ENCODE peak calls at places on chromosomes 7 and 10, in eight cellular contexts. One of them, this sample, is unnamed.

GRCh38 chr7:109126404-109127050 is 556.9 kb downstream of the DNAJB9 start:
- DNase-seq in NCI-H2029: no peak
- DNase-seq in germinal center: no peak
- DNase-seq in OCI-LY7: no peak
- DNase-seq in NCI-H226: no peak
- DNase-seq in HEK293T: no peak
- DNase-seq in T-helper 2 cell: no peak
- DNase-seq in activated T-cell treated with anti-CD3 and anti-CD28 coated beads, Interleukin-2, amount 50 U/mL, for 72 hours: no peak
- DNase-seq in this sample: no peak

GRCh38 chr10:97608991-97609561 is 19.6 kb downstream of the C10orf62 start:
- DNase-seq in NCI-H2029: no peak
- DNase-seq in germinal center: no peak
- DNase-seq in OCI-LY7: no peak
- DNase-seq in NCI-H226: no peak
- DNase-seq in HEK293T: peak
- DNase-seq in T-helper 2 cell: no peak
- DNase-seq in activated T-cell treated with anti-CD3 and anti-CD28 coated beads, Interleukin-2, amount 50 U/mL, for 72 hours: no peak
- DNase-seq in this sample: no peak

GRCh38 chr10:12728569-12728968 is 272.9 kb downstream of the CCDC3 start:
- DNase-seq in NCI-H2029: no peak
- DNase-seq in germinal center: no peak
- DNase-seq in OCI-LY7: no peak
- DNase-seq in NCI-H226: no peak
- DNase-seq in HEK293T: no peak
- DNase-seq in T-helper 2 cell: no peak
- DNase-seq in activated T-cell treated with anti-CD3 and anti-CD28 coated beads, Interleukin-2, amount 50 U/mL, for 72 hours: no peak
- DNase-seq in this sample: no peak

GRCh38 chr7:29080803-29081202 is 65.5 kb downstream of the CPVL start:
- DNase-seq in NCI-H2029: no peak
- DNase-seq in germinal center: no peak
- DNase-seq in OCI-LY7: no peak
- DNase-seq in NCI-H226: no peak
- DNase-seq in HEK293T: no peak
- DNase-seq in T-helper 2 cell: no peak
- DNase-seq in activated T-cell treated with anti-CD3 and anti-CD28 coated beads, Interleukin-2, amount 50 U/mL, for 72 hours: no peak
- DNase-seq in this sample: no peak

GRCh38 chr7:134533288-134533771 is 6.0 kb downstream of the AKR1B10 start:
- DNase-seq in NCI-H2029: no peak
- DNase-seq in germinal center: no peak
- DNase-seq in OCI-LY7: no peak
- DNase-seq in NCI-H226: peak
- DNase-seq in HEK293T: no peak
- DNase-seq in T-helper 2 cell: no peak
- DNase-seq in activated T-cell treated with anti-CD3 and anti-CD28 coated beads, Interleukin-2, amount 50 U/mL, for 72 hours: no peak
- DNase-seq in this sample: no peak

GRCh38 chr7:41705109-41705871 is 2.4 kb upstream of the INHBA start:
- DNase-seq in NCI-H2029: peak
- DNase-seq in germinal center: peak
- DNase-seq in OCI-LY7: peak
- DNase-seq in NCI-H226: peak
- DNase-seq in HEK293T: peak
- DNase-seq in T-helper 2 cell: peak
- DNase-seq in activated T-cell treated with anti-CD3 and anti-CD28 coated beads, Interleukin-2, amount 50 U/mL, for 72 hours: peak
- DNase-seq in this sample: no peak

GRCh38 chr7:46713868-46714596 is 793.0 kb upstream of the IGFBP3 start:
- DNase-seq in NCI-H2029: no peak
- DNase-seq in germinal center: no peak
- DNase-seq in OCI-LY7: no peak
- DNase-seq in NCI-H226: no peak
- DNase-seq in HEK293T: no peak
- DNase-seq in T-helper 2 cell: no peak
- DNase-seq in activated T-cell treated with anti-CD3 and anti-CD28 coated beads, Interleukin-2, amount 50 U/mL, for 72 hours: no peak
- DNase-seq in this sample: no peak

GRCh38 chr10:7886056-7886455 is 67.8 kb downstream of the TAF3 start:
- DNase-seq in NCI-H2029: peak
- DNase-seq in germinal center: no peak
- DNase-seq in OCI-LY7: no peak
- DNase-seq in NCI-H226: no peak
- DNase-seq in HEK293T: no peak
- DNase-seq in T-helper 2 cell: no peak
- DNase-seq in activated T-cell treated with anti-CD3 and anti-CD28 coated beads, Interleukin-2, amount 50 U/mL, for 72 hours: no peak
- DNase-seq in this sample: no peak

GRCh38 chr7:107939472-107940145 is 48.6 kb downstream of the DLD start:
- DNase-seq in NCI-H2029: no peak
- DNase-seq in germinal center: no peak
- DNase-seq in OCI-LY7: no peak
- DNase-seq in NCI-H226: peak
- DNase-seq in HEK293T: no peak
- DNase-seq in T-helper 2 cell: no peak
- DNase-seq in activated T-cell treated with anti-CD3 and anti-CD28 coated beads, Interleukin-2, amount 50 U/mL, for 72 hours: no peak
- DNase-seq in this sample: no peak

GRCh38 chr7:110940756-110941155 is 150.2 kb upstream of the LRRN3 start:
- DNase-seq in NCI-H2029: no peak
- DNase-seq in germinal center: no peak
- DNase-seq in OCI-LY7: no peak
- DNase-seq in NCI-H226: peak
- DNase-seq in HEK293T: no peak
- DNase-seq in T-helper 2 cell: no peak
- DNase-seq in activated T-cell treated with anti-CD3 and anti-CD28 coated beads, Interleukin-2, amount 50 U/mL, for 72 hours: no peak
- DNase-seq in this sample: no peak

GRCh38 chr10:12067336-12067735 is 1.4 kb upstream of the DHTKD1 start:
- DNase-seq in NCI-H2029: no peak
- DNase-seq in germinal center: no peak
- DNase-seq in OCI-LY7: no peak
- DNase-seq in NCI-H226: peak
- DNase-seq in HEK293T: no peak
- DNase-seq in T-helper 2 cell: no peak
- DNase-seq in activated T-cell treated with anti-CD3 and anti-CD28 coated beads, Interleukin-2, amount 50 U/mL, for 72 hours: no peak
- DNase-seq in this sample: no peak

GRCh38 chr10:42574336-42574735 is 64.0 kb downstream of the ZNF33B start:
- DNase-seq in NCI-H2029: no peak
- DNase-seq in germinal center: no peak
- DNase-seq in OCI-LY7: no peak
- DNase-seq in NCI-H226: no peak
- DNase-seq in HEK293T: no peak
- DNase-seq in T-helper 2 cell: no peak
- DNase-seq in activated T-cell treated with anti-CD3 and anti-CD28 coated beads, Interleukin-2, amount 50 U/mL, for 72 hours: no peak
- DNase-seq in this sample: no peak

GRCh38 chr10:61939575-61940301 is 38.2 kb downstream of the ARID5B start:
- DNase-seq in NCI-H2029: no peak
- DNase-seq in germinal center: no peak
- DNase-seq in OCI-LY7: no peak
- DNase-seq in NCI-H226: peak
- DNase-seq in HEK293T: no peak
- DNase-seq in T-helper 2 cell: no peak
- DNase-seq in activated T-cell treated with anti-CD3 and anti-CD28 coated beads, Interleukin-2, amount 50 U/mL, for 72 hours: no peak
- DNase-seq in this sample: no peak

GRCh38 chr10:15255961-15256360 is 87.5 kb upstream of the NMT2 start:
- DNase-seq in NCI-H2029: no peak
- DNase-seq in germinal center: no peak
- DNase-seq in OCI-LY7: no peak
- DNase-seq in NCI-H226: no peak
- DNase-seq in HEK293T: no peak
- DNase-seq in T-helper 2 cell: no peak
- DNase-seq in activated T-cell treated with anti-CD3 and anti-CD28 coated beads, Interleukin-2, amount 50 U/mL, for 72 hours: no peak
- DNase-seq in this sample: no peak

GRCh38 chr7:45073031-45073842 is 15.5 kb downstream of the NACAD start:
- DNase-seq in NCI-H2029: no peak
- DNase-seq in germinal center: no peak
- DNase-seq in OCI-LY7: no peak
- DNase-seq in NCI-H226: no peak
- DNase-seq in HEK293T: no peak
- DNase-seq in T-helper 2 cell: no peak
- DNase-seq in activated T-cell treated with anti-CD3 and anti-CD28 coated beads, Interleukin-2, amount 50 U/mL, for 72 hours: no peak
- DNase-seq in this sample: no peak

GRCh38 chr10:14092749-14093148 is 238.0 kb downstream of the FRMD4A start:
- DNase-seq in NCI-H2029: no peak
- DNase-seq in germinal center: no peak
- DNase-seq in OCI-LY7: no peak
- DNase-seq in NCI-H226: no peak
- DNase-seq in HEK293T: no peak
- DNase-seq in T-helper 2 cell: no peak
- DNase-seq in activated T-cell treated with anti-CD3 and anti-CD28 coated beads, Interleukin-2, amount 50 U/mL, for 72 hours: no peak
- DNase-seq in this sample: no peak

GRCh38 chr10:129545257-129545656 is 78.2 kb downstream of the MGMT start:
- DNase-seq in NCI-H2029: no peak
- DNase-seq in germinal center: no peak
- DNase-seq in OCI-LY7: no peak
- DNase-seq in NCI-H226: peak
- DNase-seq in HEK293T: no peak
- DNase-seq in T-helper 2 cell: no peak
- DNase-seq in activated T-cell treated with anti-CD3 and anti-CD28 coated beads, Interleukin-2, amount 50 U/mL, for 72 hours: no peak
- DNase-seq in this sample: no peak

GRCh38 chr7:105656922-105657521 is 75.7 kb upstream of the EFCAB10 start:
- DNase-seq in NCI-H2029: peak
- DNase-seq in germinal center: peak
- DNase-seq in OCI-LY7: peak
- DNase-seq in NCI-H226: no peak
- DNase-seq in HEK293T: peak
- DNase-seq in T-helper 2 cell: peak
- DNase-seq in activated T-cell treated with anti-CD3 and anti-CD28 coated beads, Interleukin-2, amount 50 U/mL, for 72 hours: peak
- DNase-seq in this sample: peak

GRCh38 chr7:157044151-157044687 is 33.8 kb upstream of the MNX1 start:
- DNase-seq in NCI-H2029: no peak
- DNase-seq in germinal center: no peak
- DNase-seq in OCI-LY7: no peak
- DNase-seq in NCI-H226: no peak
- DNase-seq in HEK293T: peak
- DNase-seq in T-helper 2 cell: no peak
- DNase-seq in activated T-cell treated with anti-CD3 and anti-CD28 coated beads, Interleukin-2, amount 50 U/mL, for 72 hours: no peak
- DNase-seq in this sample: no peak

GRCh38 chr10:4234661-4235060 is 449.7 kb upstream of the KLF6 start:
- DNase-seq in NCI-H2029: no peak
- DNase-seq in germinal center: no peak
- DNase-seq in OCI-LY7: peak
- DNase-seq in NCI-H226: no peak
- DNase-seq in HEK293T: peak
- DNase-seq in T-helper 2 cell: no peak
- DNase-seq in activated T-cell treated with anti-CD3 and anti-CD28 coated beads, Interleukin-2, amount 50 U/mL, for 72 hours: peak
- DNase-seq in this sample: no peak

GRCh38 chr7:136087881-136088280 is 110.7 kb upstream of the MTPN start:
- DNase-seq in NCI-H2029: no peak
- DNase-seq in germinal center: no peak
- DNase-seq in OCI-LY7: no peak
- DNase-seq in NCI-H226: no peak
- DNase-seq in HEK293T: no peak
- DNase-seq in T-helper 2 cell: no peak
- DNase-seq in activated T-cell treated with anti-CD3 and anti-CD28 coated beads, Interleukin-2, amount 50 U/mL, for 72 hours: no peak
- DNase-seq in this sample: no peak

GRCh38 chr10:77463499-77463898 is 174.1 kb downstream of the KCNMA1 start:
- DNase-seq in NCI-H2029: no peak
- DNase-seq in germinal center: no peak
- DNase-seq in OCI-LY7: no peak
- DNase-seq in NCI-H226: no peak
- DNase-seq in HEK293T: no peak
- DNase-seq in T-helper 2 cell: no peak
- DNase-seq in activated T-cell treated with anti-CD3 and anti-CD28 coated beads, Interleukin-2, amount 50 U/mL, for 72 hours: no peak
- DNase-seq in this sample: no peak

GRCh38 chr7:101819913-101820522 is 2.6 kb downstream of the CUX1 start:
- DNase-seq in NCI-H2029: no peak
- DNase-seq in germinal center: no peak
- DNase-seq in OCI-LY7: no peak
- DNase-seq in NCI-H226: peak
- DNase-seq in HEK293T: no peak
- DNase-seq in T-helper 2 cell: no peak
- DNase-seq in activated T-cell treated with anti-CD3 and anti-CD28 coated beads, Interleukin-2, amount 50 U/mL, for 72 hours: no peak
- DNase-seq in this sample: no peak

GRCh38 chr10:128161031-128161430 is 34.8 kb upstream of the MKI67 start:
- DNase-seq in NCI-H2029: no peak
- DNase-seq in germinal center: peak
- DNase-seq in OCI-LY7: no peak
- DNase-seq in NCI-H226: no peak
- DNase-seq in HEK293T: no peak
- DNase-seq in T-helper 2 cell: no peak
- DNase-seq in activated T-cell treated with anti-CD3 and anti-CD28 coated beads, Interleukin-2, amount 50 U/mL, for 72 hours: no peak
- DNase-seq in this sample: no peak

GRCh38 chr10:19054289-19054688 is 5.7 kb downstream of the MALRD1 start:
- DNase-seq in NCI-H2029: no peak
- DNase-seq in germinal center: no peak
- DNase-seq in OCI-LY7: no peak
- DNase-seq in NCI-H226: no peak
- DNase-seq in HEK293T: no peak
- DNase-seq in T-helper 2 cell: no peak
- DNase-seq in activated T-cell treated with anti-CD3 and anti-CD28 coated beads, Interleukin-2, amount 50 U/mL, for 72 hours: no peak
- DNase-seq in this sample: no peak